ENCODE peak calls at places on chromosomes 7 and 10, in ten cellular contexts. Y is A549, P is spleen, T is HCT116, C is HFFc6, D is GM13976, Q is GM10248, W is BJ, L is choroid plexus epithelial cell, X is astrocyte of the spinal cord. A is an unnamed sample.

GRCh38 chr10:132489053-132489703 is 48.4 kb upstream of the INPP5A start:
- DNase-seq in Y (no peak), P (peak), T (no peak), C (no peak), D (no peak), Q (no peak), W (peak), L (peak), X (peak), A (no peak)

GRCh38 chr10:133276435-133277201 is at the start of gene ADAM8:
- DNase-seq in Y (no peak), P (peak), T (no peak), C (no peak), D (peak), Q (peak), W (no peak), L (no peak), X (no peak), A (peak)

GRCh38 chr10:130257897-130258296 is 121.7 kb downstream of the GLRX3 start:
- DNase-seq in Y (no peak), P (no peak), T (no peak), C (no peak), D (no peak), Q (no peak), W (no peak), L (no peak), X (no peak), A (no peak)

GRCh38 chr7:101560856-101561255 is 68.2 kb downstream of the MYL10 start:
- DNase-seq in Y (no peak), P (no peak), T (no peak), C (no peak), D (peak), Q (peak), W (no peak), L (no peak), X (no peak), A (no peak)

GRCh38 chr7:96740130-96740529 is 30.5 kb upstream of the SEM1 start:
- DNase-seq in Y (no peak), P (no peak), T (no peak), C (no peak), D (no peak), Q (no peak), W (no peak), L (no peak), X (no peak), A (no peak)

GRCh38 chr10:61120805-61121204 is 176.8 kb upstream of the RHOBTB1 start:
- DNase-seq in Y (no peak), P (no peak), T (no peak), C (no peak), D (no peak), Q (peak), W (no peak), L (no peak), X (no peak), A (no peak)

GRCh38 chr10:93879273-93879672 is 14.5 kb upstream of the SLC35G1 start:
- DNase-seq in Y (no peak), P (no peak), T (no peak), C (no peak), D (no peak), Q (no peak), W (no peak), L (no peak), X (no peak), A (no peak)

GRCh38 chr7:49774459-49775064 is 1.1 kb downstream of the VWC2 start:
- DNase-seq in Y (no peak), P (peak), T (no peak), C (no peak), D (no peak), Q (no peak), W (no peak), L (no peak), X (no peak), A (peak)

GRCh38 chr10:119041332-119041731 is 11.8 kb downstream of the NANOS1 start:
- DNase-seq in Y (no peak), P (no peak), T (no peak), C (no peak), D (no peak), Q (no peak), W (no peak), L (no peak), X (no peak), A (peak)

GRCh38 chr10:344582-345200 is 209.4 kb downstream of the ZMYND11 start:
- DNase-seq in Y (no peak), P (peak), T (no peak), C (no peak), D (no peak), Q (no peak), W (no peak), L (no peak), X (no peak), A (no peak)

GRCh38 chr10:94777886-94778458 is 15.5 kb downstream of the CYP2C19 start:
- DNase-seq in Y (no peak), P (no peak), T (no peak), C (no peak), D (no peak), Q (no peak), W (no peak), L (no peak), X (no peak), A (no peak)

GRCh38 chr7:131543298-131543697 is 13.1 kb downstream of the PODXL start:
- DNase-seq in Y (no peak), P (peak), T (no peak), C (no peak), D (no peak), Q (no peak), W (no peak), L (no peak), X (no peak), A (no peak)

GRCh38 chr7:131546126-131546525 is 10.3 kb downstream of the PODXL start:
- DNase-seq in Y (peak), P (peak), T (no peak), C (no peak), D (no peak), Q (no peak), W (no peak), L (peak), X (no peak), A (no peak)

GRCh38 chr7:131544021-131544420 is 12.4 kb downstream of the PODXL start:
- DNase-seq in Y (no peak), P (peak), T (no peak), C (no peak), D (no peak), Q (no peak), W (no peak), L (no peak), X (no peak), A (no peak)

GRCh38 chr7:131546583-131547111 is 9.8 kb downstream of the PODXL start:
- DNase-seq in Y (peak), P (peak), T (no peak), C (no peak), D (peak), Q (peak), W (no peak), L (no peak), X (no peak), A (peak)

GRCh38 chr7:131544449-131545425 is 11.7 kb downstream of the PODXL start:
- DNase-seq in Y (peak), P (peak), T (no peak), C (peak), D (peak), Q (no peak), W (no peak), L (peak), X (peak), A (peak)
- TF ChIP-seq CTCF in Y (peak), P (no peak), T (peak), C (peak), D (peak), Q (no peak), W (peak), L (peak), X (peak), A (no peak)

DNA sequence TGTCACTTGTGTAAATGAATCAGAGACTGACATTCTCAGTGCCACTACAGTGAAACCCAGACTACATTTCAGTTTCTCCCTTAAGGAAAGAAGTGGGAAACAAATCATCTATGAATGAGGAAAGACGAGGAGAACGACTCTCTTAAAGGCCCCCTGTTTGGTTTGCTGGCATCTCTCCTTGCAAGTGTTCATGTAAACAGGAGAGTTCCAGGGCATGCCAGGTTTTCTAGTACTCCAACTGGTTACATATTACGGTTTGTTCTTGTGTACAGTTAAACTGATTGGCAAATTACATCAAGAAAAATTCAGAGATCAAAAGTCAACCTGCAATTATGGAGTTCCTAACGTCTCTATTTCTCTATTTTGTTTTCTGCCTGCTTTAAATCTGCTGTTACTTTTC is 654.7 kb downstream of the SH2D4B start:
- DNase-seq in Y (peak), P (no peak), T (no peak), C (no peak), D (no peak), Q (no peak), W (no peak), L (no peak), X (no peak), A (no peak)
- TF ChIP-seq CTCF in Y (no peak), P (no peak), T (no peak), C (no peak), D (no peak), Q (no peak), W (no peak), L (no peak), X (no peak), A (no peak)

DNA sequence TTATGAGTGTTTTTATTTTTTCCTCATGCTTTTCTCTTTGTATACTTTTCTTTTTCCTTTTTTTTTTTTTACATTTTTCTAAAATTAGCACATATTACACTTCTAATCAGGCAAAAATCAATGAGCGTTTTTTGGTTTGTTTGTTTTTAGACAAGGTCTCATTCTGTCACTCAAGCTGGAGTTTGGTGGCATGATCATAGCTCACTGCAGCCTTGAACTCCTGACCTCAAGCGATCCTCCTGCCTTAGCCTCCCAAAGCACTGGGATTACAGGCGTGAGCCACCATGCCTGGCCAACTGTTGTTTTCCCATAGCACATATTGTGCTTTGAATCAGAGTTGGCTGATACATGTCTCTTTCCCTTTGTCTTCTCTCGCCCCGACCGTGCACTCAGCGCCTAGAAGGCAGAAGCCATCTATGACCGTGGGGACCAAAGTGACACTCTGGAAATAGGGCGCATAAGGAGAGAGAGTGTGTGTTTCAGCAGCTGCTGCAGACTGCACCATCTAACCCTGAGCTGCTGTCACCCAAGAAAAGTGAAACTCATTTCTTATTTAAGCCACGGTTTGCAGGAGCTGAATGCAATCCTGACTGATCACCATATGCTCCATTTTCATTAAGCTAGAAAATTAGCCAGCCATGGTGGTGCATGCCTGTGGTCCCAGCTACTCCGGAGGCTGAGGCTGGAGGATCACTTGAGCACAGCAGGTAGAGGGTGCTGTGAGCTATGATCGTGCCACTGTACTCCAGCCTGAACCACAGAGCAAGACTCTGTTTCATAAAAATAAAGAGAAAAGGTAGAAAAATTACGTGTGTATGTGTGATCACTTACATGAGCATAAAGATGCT is 41.4 kb upstream of the GTF2I start:
- DNase-seq in Y (no peak), P (no peak), T (no peak), C (no peak), D (no peak), Q (no peak), W (no peak), L (no peak), X (no peak), A (no peak)
- TF ChIP-seq CTCF in Y (no peak), P (no peak), T (peak), C (no peak), D (no peak), Q (no peak), W (no peak), L (no peak), X (no peak), A (no peak)

DNA sequence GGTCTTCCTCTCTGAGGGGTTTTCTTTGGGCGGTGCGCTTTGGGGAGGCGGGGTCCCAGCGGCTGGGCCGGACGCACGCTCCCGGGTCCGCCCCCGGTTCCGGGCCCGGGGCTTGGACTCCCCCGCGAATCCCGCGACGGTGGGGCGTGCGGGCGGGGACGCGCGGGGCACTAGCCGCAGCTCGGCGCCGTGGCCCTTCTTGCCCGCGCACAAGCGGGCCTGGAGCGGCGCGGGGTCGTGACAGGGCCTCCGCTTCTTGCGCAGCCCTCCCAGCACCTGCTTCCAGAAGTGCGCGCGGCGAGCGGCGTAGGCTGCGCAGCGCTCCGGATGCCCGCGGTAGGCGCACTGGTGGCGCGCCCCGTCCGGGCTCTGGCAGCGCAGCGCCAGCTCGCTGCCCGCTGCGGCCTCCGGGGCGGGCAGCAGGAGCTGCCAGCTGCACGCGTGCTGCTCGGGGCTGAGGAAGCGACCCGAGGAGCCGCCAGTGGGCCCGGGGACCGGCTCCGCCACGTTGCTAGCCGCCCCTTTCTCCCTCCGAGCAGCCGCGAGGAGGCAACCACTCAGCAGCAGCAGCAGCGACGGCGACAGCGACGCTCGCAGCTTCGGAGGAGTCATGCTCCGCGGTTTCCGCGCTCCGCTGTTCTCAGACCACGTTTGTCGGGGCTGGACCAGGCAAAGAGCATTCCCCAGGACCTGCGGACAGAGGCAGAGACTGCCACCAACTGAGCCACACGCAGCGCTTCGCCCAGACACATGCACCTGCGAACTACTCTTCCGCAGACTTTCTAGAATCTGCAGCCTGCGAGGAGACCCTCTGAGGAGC is 718 bp downstream of the FGFBP3 start:
- DNase-seq in Y (peak), P (peak), T (peak), C (peak), D (peak), Q (peak), W (no peak), L (peak), X (peak), A (peak)
- TF ChIP-seq CTCF in Y (peak), P (peak), T (peak), C (peak), D (peak), Q (peak), W (peak), L (peak), X (peak), A (no peak)

GRCh38 chr7:95373323-95373722 is 22.9 kb downstream of the PON3 start:
- DNase-seq in Y (no peak), P (no peak), T (no peak), C (no peak), D (no peak), Q (no peak), W (no peak), L (no peak), X (no peak), A (no peak)
- TF ChIP-seq CTCF in Y (no peak), P (no peak), T (peak), C (peak), D (no peak), Q (no peak), W (no peak), L (no peak), X (no peak), A (no peak)

GRCh38 chr7:76246804-76247389 is 45.2 kb downstream of the SRRM3 start:
- DNase-seq in Y (no peak), P (no peak), T (no peak), C (no peak), D (no peak), Q (no peak), W (no peak), L (no peak), X (no peak), A (no peak)
- TF ChIP-seq CTCF in Y (no peak), P (no peak), T (no peak), C (no peak), D (no peak), Q (no peak), W (no peak), L (no peak), X (no peak), A (no peak)